ENCODE peak calls at places on chromosomes 7 and 10, in four cellular contexts. One of them, this sample, is unnamed.
A peak's percentile ranks its signal among the peaks of the same experiment; 100 is the strongest.

GRCh38 chr10:95531041-95531809 is 29.9 kb downstream of the SORBS1 start:
- DNase-seq in astrocyte of the cerebellum: no peak
- DNase-seq in GM13977: no peak
- DNase-seq in CD8-positive, alpha-beta T cell: no peak
- DNase-seq in this sample: no peak

GRCh38 chr10:4704034-4704545 is 121.9 kb upstream of the AKR1E2 start:
- DNase-seq in astrocyte of the cerebellum: peak; percentile 97
- DNase-seq in GM13977: no peak
- DNase-seq in CD8-positive, alpha-beta T cell: no peak
- DNase-seq in this sample: no peak

GRCh38 chr7:92460109-92460508 is 12.8 kb downstream of the GATAD1 start:
- DNase-seq in astrocyte of the cerebellum: no peak
- DNase-seq in GM13977: no peak
- DNase-seq in CD8-positive, alpha-beta T cell: no peak
- DNase-seq in this sample: no peak

GRCh38 chr7:21412291-21412896 is 15.5 kb upstream of the SP4 start:
- DNase-seq in astrocyte of the cerebellum: no peak
- DNase-seq in GM13977: peak; percentile 45
- DNase-seq in CD8-positive, alpha-beta T cell: no peak
- DNase-seq in this sample: peak; percentile 49

GRCh38 chr10:33196710-33197406 is 137.6 kb downstream of the NRP1 start:
- DNase-seq in astrocyte of the cerebellum: no peak
- DNase-seq in GM13977: no peak
- DNase-seq in CD8-positive, alpha-beta T cell: no peak
- DNase-seq in this sample: no peak

GRCh38 chr7:12378389-12378788 is 25.3 kb downstream of the VWDE start:
- DNase-seq in astrocyte of the cerebellum: no peak
- DNase-seq in GM13977: no peak
- DNase-seq in CD8-positive, alpha-beta T cell: no peak
- DNase-seq in this sample: no peak

GRCh38 chr7:34889951-34890350 is 147.3 kb downstream of the DPY19L1 start:
- DNase-seq in astrocyte of the cerebellum: no peak
- DNase-seq in GM13977: no peak
- DNase-seq in CD8-positive, alpha-beta T cell: no peak
- DNase-seq in this sample: no peak

GRCh38 chr10:63644398-63645142 is 123.4 kb downstream of the REEP3 start:
- DNase-seq in astrocyte of the cerebellum: no peak
- DNase-seq in GM13977: no peak
- DNase-seq in CD8-positive, alpha-beta T cell: no peak
- DNase-seq in this sample: no peak

GRCh38 chr7:153324094-153324493 is 564.5 kb downstream of the ACTR3B start:
- DNase-seq in astrocyte of the cerebellum: no peak
- DNase-seq in GM13977: no peak
- DNase-seq in CD8-positive, alpha-beta T cell: no peak
- DNase-seq in this sample: no peak

GRCh38 chr7:137635874-137636273 is 210.9 kb downstream of the DGKI start:
- DNase-seq in astrocyte of the cerebellum: no peak
- DNase-seq in GM13977: no peak
- DNase-seq in CD8-positive, alpha-beta T cell: no peak
- DNase-seq in this sample: no peak

GRCh38 chr7:127447326-127447945 is 54.9 kb upstream of the ZNF800 start:
- DNase-seq in astrocyte of the cerebellum: no peak
- DNase-seq in GM13977: peak; percentile 65
- DNase-seq in CD8-positive, alpha-beta T cell: peak; percentile 25
- DNase-seq in this sample: peak; percentile 63

GRCh38 chr10:22491480-22491879 is 146.2 kb downstream of the SPAG6 start:
- DNase-seq in astrocyte of the cerebellum: no peak
- DNase-seq in GM13977: no peak
- DNase-seq in CD8-positive, alpha-beta T cell: no peak
- DNase-seq in this sample: no peak

GRCh38 chr7:144256112-144256511 is 8.5 kb downstream of the OR2A7 start:
- DNase-seq in astrocyte of the cerebellum: no peak
- DNase-seq in GM13977: no peak
- DNase-seq in CD8-positive, alpha-beta T cell: no peak
- DNase-seq in this sample: no peak

GRCh38 chr10:15259136-15259535 is 90.6 kb upstream of the NMT2 start:
- DNase-seq in astrocyte of the cerebellum: no peak
- DNase-seq in GM13977: no peak
- DNase-seq in CD8-positive, alpha-beta T cell: no peak
- DNase-seq in this sample: no peak

GRCh38 chr10:10589540-10589939 is 428.1 kb upstream of the CELF2 start:
- DNase-seq in astrocyte of the cerebellum: peak; percentile 81
- DNase-seq in GM13977: peak; percentile 10
- DNase-seq in CD8-positive, alpha-beta T cell: no peak
- DNase-seq in this sample: peak; percentile 13

GRCh38 chr10:72316386-72316700 is 38.4 kb downstream of the DNAJB12 start:
- DNase-seq in astrocyte of the cerebellum: no peak
- DNase-seq in GM13977: no peak
- DNase-seq in CD8-positive, alpha-beta T cell: no peak
- DNase-seq in this sample: no peak

GRCh38 chr10:128062331-128062730 is 63.9 kb downstream of the MKI67 start:
- DNase-seq in astrocyte of the cerebellum: no peak
- DNase-seq in GM13977: no peak
- DNase-seq in CD8-positive, alpha-beta T cell: no peak
- DNase-seq in this sample: no peak

GRCh38 chr7:74568658-74569057 is 88.9 kb upstream of the GTF2I start:
- DNase-seq in astrocyte of the cerebellum: no peak
- DNase-seq in GM13977: no peak
- DNase-seq in CD8-positive, alpha-beta T cell: no peak
- DNase-seq in this sample: no peak

GRCh38 chr7:151592330-151592729 is 72.6 kb upstream of the RHEB start:
- DNase-seq in astrocyte of the cerebellum: no peak
- DNase-seq in GM13977: no peak
- DNase-seq in CD8-positive, alpha-beta T cell: no peak
- DNase-seq in this sample: no peak

GRCh38 chr7:64946772-64947171 is 43.7 kb downstream of the ZNF273 start:
- DNase-seq in astrocyte of the cerebellum: no peak
- DNase-seq in GM13977: peak; percentile 26
- DNase-seq in CD8-positive, alpha-beta T cell: no peak
- DNase-seq in this sample: peak; percentile 23

GRCh38 chr7:29336851-29337627 is 142.5 kb downstream of the CHN2 start:
- DNase-seq in astrocyte of the cerebellum: no peak
- DNase-seq in GM13977: no peak
- DNase-seq in CD8-positive, alpha-beta T cell: no peak
- DNase-seq in this sample: no peak

GRCh38 chr7:89623018-89623672 is 531.1 kb upstream of the STEAP1 start:
- DNase-seq in astrocyte of the cerebellum: peak; percentile 33
- DNase-seq in GM13977: peak; percentile 23
- DNase-seq in CD8-positive, alpha-beta T cell: no peak
- DNase-seq in this sample: peak; percentile 18

GRCh38 chr7:28748934-28749584 is 209.1 kb downstream of the TRIL start:
- DNase-seq in astrocyte of the cerebellum: no peak
- DNase-seq in GM13977: no peak
- DNase-seq in CD8-positive, alpha-beta T cell: no peak
- DNase-seq in this sample: peak; percentile 17

GRCh38 chr7:24882989-24883631 is 96.9 kb downstream of the OSBPL3 start:
- DNase-seq in astrocyte of the cerebellum: peak; percentile 61
- DNase-seq in GM13977: no peak
- DNase-seq in CD8-positive, alpha-beta T cell: no peak
- DNase-seq in this sample: no peak

GRCh38 chr10:35690534-35690933 is 48.4 kb upstream of the FZD8 start:
- DNase-seq in astrocyte of the cerebellum: no peak
- DNase-seq in GM13977: no peak
- DNase-seq in CD8-positive, alpha-beta T cell: no peak
- DNase-seq in this sample: no peak

GRCh38 chr10:56633876-56634452 is 272.9 kb upstream of the ZWINT start:
- DNase-seq in astrocyte of the cerebellum: no peak
- DNase-seq in GM13977: peak; percentile 23
- DNase-seq in CD8-positive, alpha-beta T cell: no peak
- DNase-seq in this sample: peak; percentile 34

GRCh38 chr7:140625908-140626868 is 14.4 kb downstream of the DENND2A start:
- DNase-seq in astrocyte of the cerebellum: peak; percentile 99
- DNase-seq in GM13977: no peak
- DNase-seq in CD8-positive, alpha-beta T cell: no peak
- DNase-seq in this sample: no peak

GRCh38 chr7:128827971-128828711 is 2.1 kb upstream of the FLNC start:
- DNase-seq in astrocyte of the cerebellum: peak; percentile 42
- DNase-seq in GM13977: no peak
- DNase-seq in CD8-positive, alpha-beta T cell: no peak
- DNase-seq in this sample: no peak

GRCh38 chr10:74118794-74119193 is 31.8 kb downstream of the AP3M1 start:
- DNase-seq in astrocyte of the cerebellum: no peak
- DNase-seq in GM13977: no peak
- DNase-seq in CD8-positive, alpha-beta T cell: no peak
- DNase-seq in this sample: no peak

GRCh38 chr7:88278881-88279280 is 27.8 kb downstream of the STEAP4 start:
- DNase-seq in astrocyte of the cerebellum: no peak
- DNase-seq in GM13977: no peak
- DNase-seq in CD8-positive, alpha-beta T cell: no peak
- DNase-seq in this sample: no peak

GRCh38 chr10:101041252-101041761 is 10.3 kb downstream of the SFXN3 start:
- DNase-seq in astrocyte of the cerebellum: peak; percentile 85
- DNase-seq in GM13977: peak; percentile 86
- DNase-seq in CD8-positive, alpha-beta T cell: peak; percentile 57
- DNase-seq in this sample: peak; percentile 86

GRCh38 chr7:55539380-55539779 is 32.9 kb downstream of the VOPP1 start:
- DNase-seq in astrocyte of the cerebellum: no peak
- DNase-seq in GM13977: no peak
- DNase-seq in CD8-positive, alpha-beta T cell: no peak
- DNase-seq in this sample: no peak

GRCh38 chr10:133124357-133125211 is 35.4 kb upstream of the KNDC1 start:
- DNase-seq in astrocyte of the cerebellum: no peak
- DNase-seq in GM13977: peak; percentile 59
- DNase-seq in CD8-positive, alpha-beta T cell: no peak
- DNase-seq in this sample: no peak

GRCh38 chr10:112490543-112490942 is 43.5 kb downstream of the VTI1A start:
- DNase-seq in astrocyte of the cerebellum: no peak
- DNase-seq in GM13977: no peak
- DNase-seq in CD8-positive, alpha-beta T cell: no peak
- DNase-seq in this sample: no peak

GRCh38 chr10:60944159-60944909 is at the start of gene RHOBTB1:
- DNase-seq in astrocyte of the cerebellum: peak; percentile 59
- DNase-seq in GM13977: peak; percentile 35
- DNase-seq in CD8-positive, alpha-beta T cell: no peak
- DNase-seq in this sample: peak; percentile 34

GRCh38 chr7:112749775-112750174 is 40.4 kb downstream of the TMEM168 start:
- DNase-seq in astrocyte of the cerebellum: no peak
- DNase-seq in GM13977: no peak
- DNase-seq in CD8-positive, alpha-beta T cell: no peak
- DNase-seq in this sample: no peak
- TF ChIP-seq CTCF in astrocyte of the cerebellum: no peak
- TF ChIP-seq CTCF in GM13977: peak; percentile 1
- TF ChIP-seq CTCF in CD8-positive, alpha-beta T cell: no peak
- TF ChIP-seq CTCF in this sample: no peak

DNA sequence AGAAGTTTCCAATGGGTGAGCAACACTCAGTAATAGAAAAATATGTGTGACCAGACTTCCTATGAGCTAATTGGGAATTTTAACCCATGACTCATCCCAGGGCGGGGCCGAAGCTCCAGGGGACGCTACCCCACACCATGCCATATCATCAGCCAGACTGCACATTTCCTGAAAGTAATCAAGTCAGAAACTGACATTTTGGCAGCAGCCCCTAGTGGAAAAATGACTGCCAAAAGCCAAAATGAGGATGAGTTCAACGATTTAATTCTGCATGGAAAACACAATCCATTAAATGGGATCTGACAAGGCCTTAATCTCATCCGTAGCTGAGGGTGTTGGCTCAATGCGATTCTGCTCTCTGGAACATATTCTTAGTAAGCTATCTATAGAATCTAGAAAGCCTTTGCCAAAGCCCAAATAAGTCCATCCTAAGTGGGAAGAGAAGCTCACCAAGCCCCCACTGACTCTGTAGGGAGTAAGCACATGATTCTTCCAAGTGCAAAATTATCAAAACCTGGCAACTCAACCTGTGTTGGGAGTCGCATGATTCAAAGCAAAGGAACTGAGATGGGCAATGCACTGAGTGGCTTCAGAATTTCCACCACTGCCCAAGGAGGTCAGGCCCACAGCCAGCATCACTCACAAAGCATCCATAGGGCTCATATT is 93.1 kb upstream of the PDE1C start:
- DNase-seq in astrocyte of the cerebellum: peak; percentile 90
- DNase-seq in GM13977: no peak
- DNase-seq in CD8-positive, alpha-beta T cell: no peak
- DNase-seq in this sample: no peak
- TF ChIP-seq CTCF in astrocyte of the cerebellum: no peak
- TF ChIP-seq CTCF in GM13977: no peak
- TF ChIP-seq CTCF in CD8-positive, alpha-beta T cell: no peak
- TF ChIP-seq CTCF in this sample: no peak

GRCh38 chr7:84817016-84817415 is 369.8 kb downstream of the SEMA3D start:
- DNase-seq in astrocyte of the cerebellum: no peak
- DNase-seq in GM13977: no peak
- DNase-seq in CD8-positive, alpha-beta T cell: no peak
- DNase-seq in this sample: no peak
- TF ChIP-seq CTCF in astrocyte of the cerebellum: no peak
- TF ChIP-seq CTCF in GM13977: no peak
- TF ChIP-seq CTCF in CD8-positive, alpha-beta T cell: no peak
- TF ChIP-seq CTCF in this sample: no peak

DNA sequence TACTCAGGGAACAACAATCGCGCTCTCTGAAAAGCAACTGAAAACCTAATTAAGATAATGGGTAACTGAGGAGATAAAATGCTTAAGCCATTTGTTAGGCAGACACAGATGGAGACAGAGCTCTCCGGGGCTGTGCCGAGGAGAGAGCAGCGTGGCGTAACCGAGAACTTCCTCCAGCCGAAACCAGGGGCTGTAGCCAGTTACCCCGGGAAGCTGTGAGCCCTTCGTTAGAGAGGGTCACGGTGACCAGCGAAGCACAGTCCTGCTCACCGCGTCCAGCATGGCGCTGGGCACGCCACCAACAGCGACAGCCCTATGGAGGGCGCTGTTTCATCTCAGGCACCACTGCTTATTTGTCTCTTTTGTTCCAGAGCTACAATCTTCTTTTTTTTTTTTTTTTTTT is 16.1 kb downstream of the PAPOLB start:
- DNase-seq in astrocyte of the cerebellum: no peak
- DNase-seq in GM13977: no peak
- DNase-seq in CD8-positive, alpha-beta T cell: no peak
- DNase-seq in this sample: no peak
- TF ChIP-seq CTCF in astrocyte of the cerebellum: peak; percentile 7
- TF ChIP-seq CTCF in GM13977: peak; percentile 7
- TF ChIP-seq CTCF in CD8-positive, alpha-beta T cell: no peak
- TF ChIP-seq CTCF in this sample: no peak

DNA sequence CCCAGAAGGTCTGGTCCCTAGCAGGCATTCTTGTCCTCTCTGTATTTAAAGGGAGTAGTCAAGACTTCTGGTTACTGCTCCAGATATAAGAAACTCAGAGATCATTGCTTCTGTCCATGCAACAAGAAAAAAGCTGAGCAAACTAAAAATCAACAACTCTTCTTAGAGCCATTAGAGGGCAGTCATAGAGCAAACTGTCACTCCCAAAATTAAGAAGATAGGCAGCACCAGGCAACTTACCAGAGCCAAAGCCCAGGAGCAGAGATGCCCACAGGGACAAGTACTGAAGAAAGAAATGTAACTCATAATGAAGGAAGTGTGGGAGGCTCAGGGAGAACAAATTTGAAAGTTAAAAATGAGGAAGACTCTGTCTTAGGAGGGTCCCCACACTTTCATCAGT is 472.9 kb upstream of the COBL start:
- DNase-seq in astrocyte of the cerebellum: no peak
- DNase-seq in GM13977: no peak
- DNase-seq in CD8-positive, alpha-beta T cell: no peak
- DNase-seq in this sample: no peak
- TF ChIP-seq CTCF in astrocyte of the cerebellum: peak; percentile 47
- TF ChIP-seq CTCF in GM13977: peak; percentile 6
- TF ChIP-seq CTCF in CD8-positive, alpha-beta T cell: no peak
- TF ChIP-seq CTCF in this sample: no peak

This sample was measured in GM10248.